ENCODE peak calls at places on chromosomes 1 and 21, in four cellular contexts. F, Z, B and K are unnamed samples.

GRCh38 chr1:245549981-245550701 is 395.4 kb downstream of the KIF26B start:
- DNase-seq in F (no peak), Z (no peak), B (peak), K (no peak)

GRCh38 chr1:168974611-168975010 is 131.9 kb upstream of the ATP1B1 start:
- DNase-seq in F (no peak), Z (no peak), B (no peak), K (no peak)

GRCh38 chr1:206568779-206569352 is 43.4 kb downstream of the EIF2D start:
- DNase-seq in F (no peak), Z (no peak), B (no peak), K (no peak)

GRCh38 chr1:119327066-119327435 is 41.5 kb upstream of the HAO2 start:
- DNase-seq in F (no peak), Z (no peak), B (peak), K (no peak)

GRCh38 chr1:59601032-59601431 is 213.7 kb upstream of the HOOK1 start:
- DNase-seq in F (no peak), Z (no peak), B (no peak), K (no peak)

GRCh38 chr1:201649776-201650607 is 111.1 kb downstream of the NAV1 start:
- DNase-seq in F (peak), Z (no peak), B (peak), K (peak)

GRCh38 chr1:147077523-147077922 is 94.7 kb downstream of the PRKAB2 start:
- DNase-seq in F (no peak), Z (no peak), B (no peak), K (peak)

GRCh38 chr1:118250232-118250631 is 65.2 kb upstream of the SPAG17 start:
- DNase-seq in F (no peak), Z (no peak), B (no peak), K (no peak)

GRCh38 chr1:114505148-114505561 is 5.8 kb downstream of the TRIM33 start:
- DNase-seq in F (peak), Z (no peak), B (no peak), K (no peak)

GRCh38 chr21:42038826-42039425 is 28.8 kb upstream of the ZBTB21 start:
- DNase-seq in F (no peak), Z (no peak), B (no peak), K (no peak)

GRCh38 chr1:55317673-55318072 is 102.5 kb upstream of the USP24 start:
- DNase-seq in F (no peak), Z (no peak), B (no peak), K (no peak)

GRCh38 chr21:45405819-45406762 is 1.1 kb downstream of the COL18A1 start:
- DNase-seq in F (peak), Z (no peak), B (peak), K (peak)

GRCh38 chr1:176691251-176692228 is 228.6 kb downstream of the PAPPA2 start:
- DNase-seq in F (peak), Z (peak), B (peak), K (peak)

GRCh38 chr1:107152332-107152731 is 11.5 kb downstream of the NTNG1 start:
- DNase-seq in F (no peak), Z (no peak), B (no peak), K (peak)
- TF ChIP-seq USF1 in F (no peak), Z (no peak), B (no peak), K (no peak)

GRCh38 chr1:226799634-226800281 is 60.7 kb upstream of the ITPKB start:
- DNase-seq in F (no peak), Z (no peak), B (no peak), K (no peak)
- TF ChIP-seq USF1 in F (no peak), Z (no peak), B (no peak), K (no peak)

GRCh38 chr1:181568736-181569135 is 85.4 kb downstream of the CACNA1E start:
- DNase-seq in F (no peak), Z (no peak), B (no peak), K (no peak)
- TF ChIP-seq USF1 in F (no peak), Z (no peak), B (no peak), K (no peak)

GRCh38 chr1:12629521-12629956 is 11.5 kb upstream of the DHRS3 start:
- DNase-seq in F (no peak), Z (no peak), B (peak), K (no peak)
- TF ChIP-seq USF1 in F (no peak), Z (no peak), B (peak), K (no peak)

GRCh38 chr1:237795558-237795957 is 95.2 kb downstream of the ZP4 start:
- DNase-seq in F (no peak), Z (no peak), B (no peak), K (no peak)

GRCh38 chr1:237794071-237794470 is 96.7 kb downstream of the ZP4 start:
- DNase-seq in F (no peak), Z (no peak), B (no peak), K (no peak)

GRCh38 chr1:237804516-237804915 is 86.2 kb downstream of the ZP4 start:
- DNase-seq in F (no peak), Z (no peak), B (no peak), K (no peak)

GRCh38 chr1:237799762-237800474 is 90.8 kb downstream of the ZP4 start:
- DNase-seq in F (peak), Z (peak), B (peak), K (peak)
- TF ChIP-seq USF1 in F (no peak), Z (no peak), B (no peak), K (no peak)

DNA sequence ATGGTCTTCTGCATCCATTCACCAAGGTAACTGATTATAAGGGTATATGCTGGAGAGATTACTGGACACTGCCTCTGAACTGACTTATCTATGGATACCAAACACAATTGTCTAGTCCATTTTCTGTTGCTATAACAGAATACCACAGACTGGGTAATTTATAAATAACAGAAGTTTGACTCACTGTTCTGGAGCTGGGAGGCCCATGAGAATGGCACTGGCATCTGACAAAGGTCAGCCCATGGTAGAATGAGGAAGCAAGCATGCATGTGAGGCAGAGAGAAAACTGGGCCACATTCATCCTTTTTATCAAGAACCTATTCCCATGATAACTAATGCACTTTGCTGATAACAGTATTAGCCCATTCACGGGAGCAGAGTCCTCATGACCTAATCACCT is 37.4 kb downstream of the FCER1A start:
- DNase-seq in F (no peak), Z (no peak), B (no peak), K (no peak)
- TF ChIP-seq USF1 in F (no peak), Z (no peak), B (no peak), K (no peak)

DNA sequence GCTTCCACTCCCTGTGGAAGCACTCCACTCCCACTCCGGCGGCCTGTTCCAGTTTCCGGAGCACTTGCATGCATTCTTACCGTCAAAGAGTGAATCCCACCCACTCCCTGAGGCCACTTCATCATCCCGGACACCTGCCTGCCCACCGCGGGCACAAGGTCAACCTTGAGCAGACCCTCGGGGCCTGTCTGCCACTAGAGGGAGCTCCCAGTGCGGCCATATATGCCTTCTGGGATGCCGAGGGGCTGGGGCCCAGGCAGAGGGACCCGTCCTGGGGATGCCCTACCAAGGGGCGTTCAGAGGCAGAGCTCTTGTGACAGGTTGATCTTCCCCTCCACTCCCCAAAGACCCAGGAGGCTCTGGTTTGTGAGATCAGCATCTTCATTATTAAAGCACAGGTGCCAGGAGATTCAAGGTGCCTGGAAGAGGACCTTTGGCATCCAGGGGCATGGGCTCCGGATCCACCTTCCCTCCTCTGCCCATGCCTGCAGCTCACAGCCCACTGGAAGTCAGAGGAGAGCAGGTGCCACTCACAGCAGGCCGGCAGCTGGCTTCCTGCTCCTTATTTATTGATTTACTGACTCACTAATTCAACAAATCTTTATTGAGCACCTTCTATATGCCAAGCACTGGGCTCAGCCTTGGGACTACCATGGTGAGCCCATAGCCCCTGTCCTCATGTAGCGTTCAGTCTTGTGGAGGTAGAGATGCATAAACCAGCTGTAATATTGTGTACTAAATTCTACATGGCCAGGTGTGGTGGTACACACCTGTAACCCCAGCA is 47.3 kb downstream of the UBIAD1 start:
- DNase-seq in F (peak), Z (no peak), B (peak), K (peak)
- TF ChIP-seq USF1 in F (no peak), Z (no peak), B (no peak), K (no peak)

GRCh38 chr1:183241446-183241845 is 55.4 kb downstream of the LAMC2 start:
- DNase-seq in F (no peak), Z (no peak), B (no peak), K (no peak)
- TF ChIP-seq USF1 in F (no peak), Z (no peak), B (no peak), K (no peak)